ENCODE peak calls at places on chromosomes 1 and 21, in nine cellular contexts. One of them, this sample, is unnamed.

GRCh38 chr1:15975358-15975804 is 520 bp downstream of the ZBTB17 start:
- DNase-seq in left ventricle myocardium inferior: peak
- DNase-seq in activated CD8-positive, alpha-beta T cell treated with anti-CD3 and anti-CD28 coated beads, Interleukin-2, amount 10 ng/mL, durations not matched to agents 7 days and 5 days: peak
- DNase-seq in NCI-H345: peak
- DNase-seq in sciatic nerve: no peak
- DNase-seq in HFFc6: peak
- DNase-seq in skeletal muscle cell: no peak
- DNase-seq in activated T-helper 1 cell treated with anti-CD3 and anti-CD28 coated beads, Interleukin-2, amount 50 U/mL, for 16 hours: peak
- DNase-seq in NCI-H1105: peak
- DNase-seq in this sample: peak

GRCh38 chr1:158095737-158096335 is 84.9 kb upstream of the CD1D start:
- DNase-seq in sciatic nerve: no peak
- DNase-seq in NCI-H345: no peak
- DNase-seq in skeletal muscle cell: no peak
- DNase-seq in left ventricle myocardium inferior: no peak
- DNase-seq in activated T-helper 1 cell treated with anti-CD3 and anti-CD28 coated beads, Interleukin-2, amount 50 U/mL, for 16 hours: no peak
- DNase-seq in HFFc6: peak
- DNase-seq in activated CD8-positive, alpha-beta T cell treated with anti-CD3 and anti-CD28 coated beads, Interleukin-2, amount 10 ng/mL, durations not matched to agents 7 days and 5 days: peak
- DNase-seq in NCI-H1105: no peak
- DNase-seq in this sample: peak

GRCh38 chr1:14915356-14916054 is 238.0 kb upstream of the TMEM51 start:
- DNase-seq in HFFc6: no peak
- DNase-seq in skeletal muscle cell: no peak
- DNase-seq in NCI-H1105: peak
- DNase-seq in sciatic nerve: peak
- DNase-seq in NCI-H345: peak
- DNase-seq in left ventricle myocardium inferior: peak
- DNase-seq in activated T-helper 1 cell treated with anti-CD3 and anti-CD28 coated beads, Interleukin-2, amount 50 U/mL, for 16 hours: no peak
- DNase-seq in activated CD8-positive, alpha-beta T cell treated with anti-CD3 and anti-CD28 coated beads, Interleukin-2, amount 10 ng/mL, durations not matched to agents 7 days and 5 days: peak
- DNase-seq in this sample: peak

GRCh38 chr21:44076316-44076715 is 30.9 kb upstream of the PWP2 start:
- DNase-seq in skeletal muscle cell: no peak
- DNase-seq in NCI-H1105: no peak
- DNase-seq in sciatic nerve: no peak
- DNase-seq in HFFc6: no peak
- DNase-seq in left ventricle myocardium inferior: no peak
- DNase-seq in activated CD8-positive, alpha-beta T cell treated with anti-CD3 and anti-CD28 coated beads, Interleukin-2, amount 10 ng/mL, durations not matched to agents 7 days and 5 days: no peak
- DNase-seq in NCI-H345: no peak
- DNase-seq in activated T-helper 1 cell treated with anti-CD3 and anti-CD28 coated beads, Interleukin-2, amount 50 U/mL, for 16 hours: no peak
- DNase-seq in this sample: no peak

GRCh38 chr1:115076384-115076906 is 12.9 kb downstream of the TSPAN2 start:
- DNase-seq in NCI-H1105: no peak
- DNase-seq in skeletal muscle cell: no peak
- DNase-seq in HFFc6: peak
- DNase-seq in sciatic nerve: no peak
- DNase-seq in left ventricle myocardium inferior: no peak
- DNase-seq in activated CD8-positive, alpha-beta T cell treated with anti-CD3 and anti-CD28 coated beads, Interleukin-2, amount 10 ng/mL, durations not matched to agents 7 days and 5 days: no peak
- DNase-seq in activated T-helper 1 cell treated with anti-CD3 and anti-CD28 coated beads, Interleukin-2, amount 50 U/mL, for 16 hours: no peak
- DNase-seq in NCI-H345: no peak
- DNase-seq in this sample: no peak

GRCh38 chr1:27092888-27093287 is 62.0 kb downstream of the SLC9A1 start:
- DNase-seq in left ventricle myocardium inferior: no peak
- DNase-seq in activated CD8-positive, alpha-beta T cell treated with anti-CD3 and anti-CD28 coated beads, Interleukin-2, amount 10 ng/mL, durations not matched to agents 7 days and 5 days: no peak
- DNase-seq in skeletal muscle cell: no peak
- DNase-seq in NCI-H345: no peak
- DNase-seq in NCI-H1105: no peak
- DNase-seq in sciatic nerve: no peak
- DNase-seq in activated T-helper 1 cell treated with anti-CD3 and anti-CD28 coated beads, Interleukin-2, amount 50 U/mL, for 16 hours: no peak
- DNase-seq in HFFc6: no peak
- DNase-seq in this sample: no peak

GRCh38 chr1:41242645-41243171 is 602 bp upstream of the SCMH1 start:
- DNase-seq in skeletal muscle cell: no peak
- DNase-seq in NCI-H1105: peak
- DNase-seq in NCI-H345: peak
- DNase-seq in activated CD8-positive, alpha-beta T cell treated with anti-CD3 and anti-CD28 coated beads, Interleukin-2, amount 10 ng/mL, durations not matched to agents 7 days and 5 days: no peak
- DNase-seq in HFFc6: no peak
- DNase-seq in sciatic nerve: no peak
- DNase-seq in left ventricle myocardium inferior: no peak
- DNase-seq in activated T-helper 1 cell treated with anti-CD3 and anti-CD28 coated beads, Interleukin-2, amount 50 U/mL, for 16 hours: no peak
- DNase-seq in this sample: no peak

GRCh38 chr1:241485554-241485992 is 34.0 kb downstream of the FH start:
- DNase-seq in HFFc6: peak
- DNase-seq in sciatic nerve: no peak
- DNase-seq in NCI-H345: peak
- DNase-seq in NCI-H1105: no peak
- DNase-seq in activated CD8-positive, alpha-beta T cell treated with anti-CD3 and anti-CD28 coated beads, Interleukin-2, amount 10 ng/mL, durations not matched to agents 7 days and 5 days: no peak
- DNase-seq in skeletal muscle cell: no peak
- DNase-seq in activated T-helper 1 cell treated with anti-CD3 and anti-CD28 coated beads, Interleukin-2, amount 50 U/mL, for 16 hours: no peak
- DNase-seq in left ventricle myocardium inferior: no peak
- DNase-seq in this sample: peak

GRCh38 chr21:26587621-26588260 is 14.7 kb upstream of the CYYR1 start:
- DNase-seq in NCI-H1105: no peak
- DNase-seq in left ventricle myocardium inferior: no peak
- DNase-seq in activated T-helper 1 cell treated with anti-CD3 and anti-CD28 coated beads, Interleukin-2, amount 50 U/mL, for 16 hours: no peak
- DNase-seq in activated CD8-positive, alpha-beta T cell treated with anti-CD3 and anti-CD28 coated beads, Interleukin-2, amount 10 ng/mL, durations not matched to agents 7 days and 5 days: no peak
- DNase-seq in skeletal muscle cell: peak
- DNase-seq in sciatic nerve: no peak
- DNase-seq in HFFc6: peak
- DNase-seq in NCI-H345: no peak
- DNase-seq in this sample: peak

GRCh38 chr21:34545079-34545884 is 33.3 kb upstream of the KCNE1 start:
- DNase-seq in activated CD8-positive, alpha-beta T cell treated with anti-CD3 and anti-CD28 coated beads, Interleukin-2, amount 10 ng/mL, durations not matched to agents 7 days and 5 days: no peak
- DNase-seq in HFFc6: peak
- DNase-seq in sciatic nerve: no peak
- DNase-seq in left ventricle myocardium inferior: no peak
- DNase-seq in NCI-H345: no peak
- DNase-seq in skeletal muscle cell: no peak
- DNase-seq in activated T-helper 1 cell treated with anti-CD3 and anti-CD28 coated beads, Interleukin-2, amount 50 U/mL, for 16 hours: no peak
- DNase-seq in NCI-H1105: no peak
- DNase-seq in this sample: peak

GRCh38 chr1:20830378-20830777 is 43.3 kb upstream of the HP1BP3 start:
- DNase-seq in HFFc6: no peak
- DNase-seq in NCI-H345: no peak
- DNase-seq in left ventricle myocardium inferior: no peak
- DNase-seq in activated T-helper 1 cell treated with anti-CD3 and anti-CD28 coated beads, Interleukin-2, amount 50 U/mL, for 16 hours: no peak
- DNase-seq in activated CD8-positive, alpha-beta T cell treated with anti-CD3 and anti-CD28 coated beads, Interleukin-2, amount 10 ng/mL, durations not matched to agents 7 days and 5 days: no peak
- DNase-seq in NCI-H1105: no peak
- DNase-seq in skeletal muscle cell: no peak
- DNase-seq in sciatic nerve: no peak
- DNase-seq in this sample: no peak

GRCh38 chr1:1616045-1616821 is 933 bp downstream of the MIB2 start:
- DNase-seq in sciatic nerve: peak
- DNase-seq in activated CD8-positive, alpha-beta T cell treated with anti-CD3 and anti-CD28 coated beads, Interleukin-2, amount 10 ng/mL, durations not matched to agents 7 days and 5 days: no peak
- DNase-seq in skeletal muscle cell: no peak
- DNase-seq in NCI-H345: peak
- DNase-seq in activated T-helper 1 cell treated with anti-CD3 and anti-CD28 coated beads, Interleukin-2, amount 50 U/mL, for 16 hours: no peak
- DNase-seq in HFFc6: peak
- DNase-seq in left ventricle myocardium inferior: no peak
- DNase-seq in NCI-H1105: no peak
- DNase-seq in this sample: no peak

GRCh38 chr1:36831171-36831810 is 203.0 kb downstream of the GRIK3 start:
- DNase-seq in activated CD8-positive, alpha-beta T cell treated with anti-CD3 and anti-CD28 coated beads, Interleukin-2, amount 10 ng/mL, durations not matched to agents 7 days and 5 days: no peak
- DNase-seq in HFFc6: no peak
- DNase-seq in skeletal muscle cell: no peak
- DNase-seq in NCI-H1105: peak
- DNase-seq in activated T-helper 1 cell treated with anti-CD3 and anti-CD28 coated beads, Interleukin-2, amount 50 U/mL, for 16 hours: no peak
- DNase-seq in left ventricle myocardium inferior: no peak
- DNase-seq in NCI-H345: peak
- DNase-seq in sciatic nerve: no peak
- DNase-seq in this sample: no peak

GRCh38 chr1:204493882-204494280 is 724 bp downstream of the PIK3C2B start:
- DNase-seq in activated CD8-positive, alpha-beta T cell treated with anti-CD3 and anti-CD28 coated beads, Interleukin-2, amount 10 ng/mL, durations not matched to agents 7 days and 5 days: peak
- DNase-seq in HFFc6: no peak
- DNase-seq in skeletal muscle cell: no peak
- DNase-seq in NCI-H345: peak
- DNase-seq in sciatic nerve: no peak
- DNase-seq in left ventricle myocardium inferior: peak
- DNase-seq in NCI-H1105: peak
- DNase-seq in activated T-helper 1 cell treated with anti-CD3 and anti-CD28 coated beads, Interleukin-2, amount 50 U/mL, for 16 hours: no peak
- DNase-seq in this sample: peak

GRCh38 chr1:101394041-101394440 is 157.2 kb downstream of the S1PR1 start:
- DNase-seq in activated T-helper 1 cell treated with anti-CD3 and anti-CD28 coated beads, Interleukin-2, amount 50 U/mL, for 16 hours: no peak
- DNase-seq in activated CD8-positive, alpha-beta T cell treated with anti-CD3 and anti-CD28 coated beads, Interleukin-2, amount 10 ng/mL, durations not matched to agents 7 days and 5 days: no peak
- DNase-seq in left ventricle myocardium inferior: no peak
- DNase-seq in HFFc6: no peak
- DNase-seq in skeletal muscle cell: peak
- DNase-seq in NCI-H345: no peak
- DNase-seq in sciatic nerve: no peak
- DNase-seq in NCI-H1105: no peak
- DNase-seq in this sample: no peak

GRCh38 chr21:45576838-45577737 is 34.8 kb upstream of the SLC19A1 start:
- DNase-seq in skeletal muscle cell: no peak
- DNase-seq in activated T-helper 1 cell treated with anti-CD3 and anti-CD28 coated beads, Interleukin-2, amount 50 U/mL, for 16 hours: no peak
- DNase-seq in HFFc6: no peak
- DNase-seq in sciatic nerve: peak
- DNase-seq in NCI-H1105: no peak
- DNase-seq in activated CD8-positive, alpha-beta T cell treated with anti-CD3 and anti-CD28 coated beads, Interleukin-2, amount 10 ng/mL, durations not matched to agents 7 days and 5 days: no peak
- DNase-seq in left ventricle myocardium inferior: peak
- DNase-seq in NCI-H345: no peak
- DNase-seq in this sample: no peak

GRCh38 chr21:37732927-37733326 is 183.3 kb downstream of the KCNJ6 start:
- DNase-seq in activated CD8-positive, alpha-beta T cell treated with anti-CD3 and anti-CD28 coated beads, Interleukin-2, amount 10 ng/mL, durations not matched to agents 7 days and 5 days: no peak
- DNase-seq in activated T-helper 1 cell treated with anti-CD3 and anti-CD28 coated beads, Interleukin-2, amount 50 U/mL, for 16 hours: no peak
- DNase-seq in skeletal muscle cell: no peak
- DNase-seq in NCI-H1105: no peak
- DNase-seq in left ventricle myocardium inferior: no peak
- DNase-seq in NCI-H345: no peak
- DNase-seq in sciatic nerve: no peak
- DNase-seq in HFFc6: no peak
- DNase-seq in this sample: no peak

GRCh38 chr1:156249593-156249992 is 1.7 kb upstream of the PAQR6 start:
- DNase-seq in NCI-H345: no peak
- DNase-seq in sciatic nerve: no peak
- DNase-seq in skeletal muscle cell: no peak
- DNase-seq in activated CD8-positive, alpha-beta T cell treated with anti-CD3 and anti-CD28 coated beads, Interleukin-2, amount 10 ng/mL, durations not matched to agents 7 days and 5 days: no peak
- DNase-seq in NCI-H1105: no peak
- DNase-seq in activated T-helper 1 cell treated with anti-CD3 and anti-CD28 coated beads, Interleukin-2, amount 50 U/mL, for 16 hours: no peak
- DNase-seq in HFFc6: no peak
- DNase-seq in left ventricle myocardium inferior: no peak
- DNase-seq in this sample: no peak

GRCh38 chr1:217562229-217562878 is 68.5 kb downstream of the GPATCH2 start:
- DNase-seq in sciatic nerve: no peak
- DNase-seq in activated T-helper 1 cell treated with anti-CD3 and anti-CD28 coated beads, Interleukin-2, amount 50 U/mL, for 16 hours: no peak
- DNase-seq in left ventricle myocardium inferior: no peak
- DNase-seq in NCI-H345: no peak
- DNase-seq in NCI-H1105: no peak
- DNase-seq in activated CD8-positive, alpha-beta T cell treated with anti-CD3 and anti-CD28 coated beads, Interleukin-2, amount 10 ng/mL, durations not matched to agents 7 days and 5 days: no peak
- DNase-seq in skeletal muscle cell: peak
- DNase-seq in HFFc6: peak
- DNase-seq in this sample: peak

This sample was measured in A549.